ENCODE peak calls at places on chromosomes 5 and 9, in five cellular contexts. W is psoas muscle, I is fibroblast of villous mesenchyme, F is stomach, R is mesendoderm. E is an unnamed sample.

GRCh38 chr5:626850-627249 is 14.7 kb downstream of the CEP72 start:
- DNase-seq in W (no peak), I (peak), F (no peak), R (no peak), E (peak)

GRCh38 chr9:98323051-98323830 is 67.8 kb upstream of the TBC1D2 start:
- DNase-seq in W (no peak), I (no peak), F (no peak), R (no peak), E (no peak)

GRCh38 chr9:23342296-23342695 is 483.7 kb downstream of the ELAVL2 start:
- DNase-seq in W (no peak), I (peak), F (no peak), R (no peak), E (peak)

GRCh38 chr9:112007575-112008240 is 111.1 kb downstream of the UGCG start:
- DNase-seq in W (no peak), I (peak), F (no peak), R (no peak), E (no peak)

GRCh38 chr9:83965350-83966208 is 14.4 kb downstream of the HNRNPK start:
- DNase-seq in W (no peak), I (peak), F (no peak), R (peak), E (peak)

GRCh38 chr9:133727876-133728441 is 10.2 kb downstream of the SARDH start:
- DNase-seq in W (peak), I (no peak), F (peak), R (no peak), E (no peak)

GRCh38 chr5:118314936-118315335 is 673.4 kb downstream of the DTWD2 start:
- DNase-seq in W (no peak), I (no peak), F (no peak), R (no peak), E (no peak)

GRCh38 chr5:74103131-74104023 is 477.4 kb downstream of the ARHGEF28 start:
- DNase-seq in W (no peak), I (no peak), F (peak), R (no peak), E (no peak)

GRCh38 chr9:116689633-116690032 is 2.5 kb downstream of the TRIM32 start:
- DNase-seq in W (no peak), I (no peak), F (no peak), R (no peak), E (no peak)

GRCh38 chr9:124839612-124840299 is 13.5 kb upstream of the WDR38 start:
- DNase-seq in W (no peak), I (no peak), F (no peak), R (peak), E (peak)

GRCh38 chr9:24459898-24460297 is 85.8 kb downstream of the IZUMO3 start:
- DNase-seq in W (no peak), I (no peak), F (no peak), R (no peak), E (no peak)

GRCh38 chr5:32942225-32942989 is 231.3 kb downstream of the NPR3 start:
- DNase-seq in W (no peak), I (peak), F (no peak), R (peak), E (peak)

GRCh38 chr5:50325237-50325832 is 115.8 kb downstream of the EMB start:
- DNase-seq in W (no peak), I (peak), F (no peak), R (peak), E (peak)

GRCh38 chr9:31445960-31446359 is 938.5 kb upstream of the ACO1 start:
- DNase-seq in W (no peak), I (no peak), F (no peak), R (peak), E (no peak)

GRCh38 chr5:159825551-159826051 is 90.7 kb upstream of the ADRA1B start:
- DNase-seq in W (peak), I (no peak), F (peak), R (no peak), E (peak)

GRCh38 chr9:107883496-107884120 is 394.0 kb upstream of the KLF4 start:
- DNase-seq in W (no peak), I (no peak), F (no peak), R (no peak), E (no peak)

GRCh38 chr9:21681641-21682040 is 120.8 kb upstream of the MTAP start:
- DNase-seq in W (no peak), I (peak), F (no peak), R (no peak), E (peak)

GRCh38 chr5:148374693-148375360 is 8.9 kb upstream of the FBXO38 start:
- DNase-seq in W (no peak), I (peak), F (peak), R (peak), E (peak)

GRCh38 chr5:134566741-134567221 is 41.3 kb downstream of the JADE2 start:
- DNase-seq in W (peak), I (no peak), F (no peak), R (no peak), E (no peak)

GRCh38 chr5:143606043-143606752 is 202.7 kb upstream of the NR3C1 start:
- DNase-seq in W (no peak), I (no peak), F (no peak), R (no peak), E (peak)

GRCh38 chr5:150153957-150154617 is 1.6 kb downstream of the PDGFRB start:
- DNase-seq in W (no peak), I (peak), F (no peak), R (peak), E (peak)

GRCh38 chr9:109270971-109271900 is 49.6 kb downstream of the EPB41L4B start:
- DNase-seq in W (no peak), I (no peak), F (no peak), R (no peak), E (no peak)

GRCh38 chr5:158026248-158027031 is 167.5 kb upstream of the CLINT1 start:
- DNase-seq in W (no peak), I (peak), F (no peak), R (no peak), E (peak)

GRCh38 chr9:120480707-120481106 is 99.3 kb downstream of the CDK5RAP2 start:
- DNase-seq in W (peak), I (peak), F (no peak), R (no peak), E (peak)

GRCh38 chr9:105425817-105426433 is 21.9 kb upstream of the FSD1L start:
- DNase-seq in W (no peak), I (peak), F (no peak), R (no peak), E (peak)

GRCh38 chr5:125257057-125257970 is 510.9 kb upstream of the ZNF608 start:
- DNase-seq in W (no peak), I (no peak), F (no peak), R (peak), E (peak)

GRCh38 chr5:139652788-139653241 is 4.7 kb downstream of the CXXC5 start:
- DNase-seq in W (peak), I (peak), F (no peak), R (no peak), E (peak)
- H3K4me3 ChIP-seq in W (peak), I (peak), F (peak), R (no peak), E (peak)

GRCh38 chr9:130242270-130243014 is 23.1 kb upstream of the HMCN2 start:
- DNase-seq in W (peak), I (no peak), F (no peak), R (no peak), E (no peak)
- H3K4me3 ChIP-seq in W (no peak), I (no peak), F (no peak), R (no peak), E (no peak)

DNA sequence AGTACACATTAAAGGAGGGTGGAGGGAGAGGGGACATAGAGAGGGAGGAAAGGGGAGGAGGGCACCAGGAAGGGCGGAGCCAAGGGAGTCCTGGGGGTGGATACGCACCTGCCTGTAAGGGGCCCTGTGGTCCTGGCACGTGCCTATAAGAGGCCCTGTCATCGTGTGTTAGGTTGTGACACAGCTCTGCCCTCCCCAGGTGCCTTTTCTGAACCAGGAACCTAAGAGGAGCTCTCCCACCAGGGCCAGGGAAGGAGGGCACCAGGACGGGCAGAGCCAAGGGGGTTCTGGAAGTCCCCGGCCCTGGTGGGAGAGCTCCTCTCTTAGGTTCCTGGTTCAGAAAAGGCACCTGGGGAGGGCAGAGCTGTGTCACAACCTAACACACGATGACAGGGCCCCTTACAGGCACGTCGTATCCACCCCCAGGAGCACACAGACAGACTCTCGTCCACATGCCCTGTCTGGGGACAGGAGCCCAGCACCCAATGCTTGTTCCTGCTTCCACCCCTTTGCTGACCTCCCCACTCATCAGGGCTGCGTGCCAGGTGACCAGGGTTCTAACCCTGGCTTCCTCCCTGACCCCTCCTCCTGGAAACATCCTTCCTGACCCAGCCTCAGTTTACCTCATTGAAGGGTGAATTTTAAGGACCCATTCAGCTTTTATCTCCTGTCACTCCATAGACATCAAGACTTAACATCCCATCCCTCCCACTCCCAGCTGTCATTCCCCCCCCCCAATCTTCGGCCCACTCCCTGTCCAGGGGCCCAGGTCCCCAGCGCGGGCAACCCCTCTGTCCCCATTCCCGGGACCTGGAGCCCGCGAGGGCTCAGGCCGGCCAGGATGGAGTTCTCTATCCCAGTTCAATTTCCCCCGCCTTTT is 12.9 kb upstream of the OLFM1 start:
- DNase-seq in W (no peak), I (no peak), F (peak), R (peak), E (no peak)
- H3K4me3 ChIP-seq in W (peak), I (no peak), F (peak), R (no peak), E (no peak)

GRCh38 chr9:37248651-37249163 is 128.3 kb downstream of the ZCCHC7 start:
- DNase-seq in W (no peak), I (no peak), F (no peak), R (no peak), E (no peak)

GRCh38 chr9:37246825-37247224 is 126.5 kb downstream of the ZCCHC7 start:
- DNase-seq in W (no peak), I (no peak), F (no peak), R (no peak), E (no peak)

GRCh38 chr9:37253377-37253937 is 133.1 kb downstream of the ZCCHC7 start:
- DNase-seq in W (no peak), I (no peak), F (no peak), R (no peak), E (no peak)

GRCh38 chr9:37255187-37255586 is 134.8 kb downstream of the ZCCHC7 start:
- DNase-seq in W (no peak), I (no peak), F (no peak), R (no peak), E (no peak)

DNA sequence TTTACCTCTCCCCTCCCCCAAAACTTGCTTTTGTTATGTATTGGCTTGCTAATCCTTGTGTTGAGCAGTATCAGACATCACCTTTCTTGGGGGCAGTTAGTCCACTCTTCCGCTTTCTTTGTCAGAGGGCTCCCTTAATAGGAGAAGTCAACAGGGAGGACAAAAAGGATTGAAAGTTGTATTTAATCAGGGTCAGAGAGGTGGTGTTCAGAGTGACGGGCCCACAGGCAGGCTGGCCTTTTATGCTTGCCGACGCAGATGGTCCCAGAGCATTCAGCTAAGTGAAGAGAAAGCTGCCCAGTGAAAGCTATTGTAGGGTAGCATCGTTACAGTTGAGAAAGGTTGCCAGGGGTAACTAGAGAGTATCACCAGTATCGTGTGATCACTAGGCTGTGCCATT is 131.1 kb downstream of the ZCCHC7 start:
- DNase-seq in W (no peak), I (no peak), F (no peak), R (peak), E (no peak)
- H3K4me3 ChIP-seq in W (no peak), I (no peak), F (no peak), R (no peak), E (no peak)

DNA sequence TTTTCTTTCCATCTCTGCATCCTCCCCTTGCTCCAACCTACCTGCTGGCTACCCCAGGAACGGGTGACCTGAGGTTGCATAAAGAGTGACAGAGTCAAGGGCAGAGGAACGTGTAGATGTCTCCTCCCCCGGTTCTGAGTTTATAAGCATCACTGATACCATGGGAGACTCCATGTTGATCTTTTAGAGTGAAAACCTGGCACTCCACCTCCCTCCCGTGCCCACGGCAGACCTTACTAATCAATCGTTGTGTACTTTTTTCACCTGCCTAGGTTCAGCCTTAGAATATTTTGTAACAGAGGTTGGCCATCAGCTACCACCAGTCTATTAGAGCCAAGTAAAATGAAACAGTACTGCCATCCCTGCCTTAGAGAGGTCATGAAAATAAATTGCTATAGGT is 24.6 kb upstream of the BARHL1 start:
- DNase-seq in W (no peak), I (no peak), F (no peak), R (no peak), E (no peak)
- H3K4me3 ChIP-seq in W (no peak), I (no peak), F (no peak), R (no peak), E (no peak)

GRCh38 chr9:95715911-95716435 is 159.5 kb upstream of the ERCC6L2 start:
- DNase-seq in W (no peak), I (no peak), F (no peak), R (no peak), E (no peak)
- H3K4me3 ChIP-seq in W (no peak), I (no peak), F (no peak), R (no peak), E (no peak)

GRCh38 chr9:129556576-129557191 is 64.2 kb downstream of the C9orf50 start:
- DNase-seq in W (no peak), I (no peak), F (no peak), R (no peak), E (no peak)

GRCh38 chr9:129558551-129559505 is 62.1 kb downstream of the C9orf50 start:
- DNase-seq in W (no peak), I (no peak), F (peak), R (peak), E (no peak)

GRCh38 chr9:129558063-129558550 is 62.8 kb downstream of the C9orf50 start:
- DNase-seq in W (no peak), I (no peak), F (no peak), R (no peak), E (no peak)

GRCh38 chr9:129555512-129556203 is 65.2 kb downstream of the C9orf50 start:
- DNase-seq in W (peak), I (peak), F (no peak), R (no peak), E (no peak)

GRCh38 chr9:129557192-129558036 is 63.5 kb downstream of the C9orf50 start:
- DNase-seq in W (no peak), I (peak), F (peak), R (peak), E (no peak)
- H3K4me3 ChIP-seq in W (no peak), I (no peak), F (no peak), R (no peak), E (no peak)

DNA sequence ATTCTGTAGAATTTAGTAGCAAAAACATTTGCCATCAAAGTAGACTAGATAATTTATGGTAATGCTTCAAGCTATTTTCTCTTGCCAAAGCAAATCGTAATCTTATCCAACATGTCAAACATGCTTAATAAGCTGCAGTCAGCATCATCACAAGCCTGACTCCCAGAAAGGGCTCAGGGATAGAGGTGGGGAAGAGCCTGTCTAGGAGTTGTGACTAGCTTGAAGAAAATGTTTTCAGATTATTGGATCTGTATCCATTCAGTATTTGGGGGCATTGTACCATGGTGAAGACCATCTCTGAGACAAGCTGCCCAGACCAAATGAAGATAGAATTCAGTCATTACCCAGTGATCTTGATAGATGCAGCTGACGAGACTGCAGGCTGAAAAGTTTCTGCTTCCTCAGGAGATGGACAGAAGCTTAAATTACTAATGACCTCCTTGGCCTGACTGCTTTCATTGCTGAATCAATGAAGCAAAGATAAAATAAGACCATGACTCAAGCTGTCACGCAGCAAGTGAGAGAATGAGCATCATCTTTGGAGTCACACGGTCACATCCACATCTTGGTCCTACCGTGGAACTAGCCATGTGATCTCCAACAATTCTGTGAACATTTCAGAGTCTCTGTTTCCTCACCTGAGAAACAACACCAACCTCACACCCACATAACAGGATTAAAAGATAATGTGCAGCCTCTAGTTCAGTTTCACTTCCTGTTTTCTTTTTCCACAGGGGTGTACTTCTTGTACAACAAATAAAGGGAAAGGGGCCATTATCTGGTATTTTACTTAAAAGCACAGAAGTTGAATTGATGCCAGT is 9.4 kb downstream of the ERAP2 start:
- DNase-seq in W (no peak), I (no peak), F (no peak), R (no peak), E (no peak)
- H3K4me3 ChIP-seq in W (no peak), I (no peak), F (no peak), R (no peak), E (no peak)

GRCh38 chr9:6765396-6765795 is 7.6 kb downstream of the KDM4C start:
- DNase-seq in W (no peak), I (no peak), F (no peak), R (no peak), E (no peak)

GRCh38 chr9:6766606-6767005 is 8.8 kb downstream of the KDM4C start:
- DNase-seq in W (no peak), I (no peak), F (no peak), R (peak), E (no peak)

GRCh38 chr9:6761306-6761705 is 3.5 kb downstream of the KDM4C start:
- DNase-seq in W (no peak), I (no peak), F (no peak), R (no peak), E (no peak)

GRCh38 chr9:6763244-6763643 is 5.5 kb downstream of the KDM4C start:
- DNase-seq in W (no peak), I (no peak), F (no peak), R (no peak), E (no peak)

DNA sequence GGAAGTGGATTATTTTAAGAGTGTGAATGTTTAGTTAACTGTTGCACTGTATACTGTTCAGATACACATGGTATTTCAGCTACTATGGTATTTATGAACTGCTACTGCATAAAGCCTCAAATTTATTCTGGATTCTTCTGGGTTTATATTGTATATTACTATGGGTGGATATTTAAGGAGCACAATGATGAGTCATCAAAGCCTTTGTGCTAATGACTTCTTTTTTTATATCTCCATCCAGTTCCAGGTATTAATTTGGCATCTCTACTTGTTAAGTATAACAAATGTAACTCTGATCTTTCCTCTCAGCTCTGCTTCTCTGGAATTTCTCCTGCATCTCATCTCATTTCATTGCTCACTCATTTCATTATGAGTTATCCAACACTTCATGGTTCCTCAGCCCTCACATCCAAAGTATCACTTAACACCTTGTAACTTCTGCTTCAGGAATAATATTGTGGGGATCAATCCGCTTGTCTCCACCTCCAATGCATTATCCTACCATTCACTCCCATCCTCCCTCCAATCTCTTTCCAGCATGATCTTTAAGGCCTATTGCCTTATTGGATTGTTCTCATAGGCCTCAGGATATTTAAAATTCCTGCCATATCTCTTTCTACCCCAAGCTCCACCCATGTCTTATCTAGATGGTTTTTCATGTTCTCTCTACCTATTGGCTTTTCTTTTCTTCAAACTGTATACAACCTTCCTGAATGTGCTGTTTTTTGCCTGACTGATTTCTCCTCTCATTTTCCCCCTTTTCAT is 7.0 kb downstream of the KDM4C start:
- DNase-seq in W (no peak), I (no peak), F (no peak), R (peak), E (no peak)
- H3K4me3 ChIP-seq in W (no peak), I (no peak), F (no peak), R (no peak), E (no peak)

E was measured in fibroblast of mammary gland.